ENCODE peak calls at places on chromosome 1, in four cellular contexts. C is hepatocyte, S is PC-3, V is keratinocyte. J is an unnamed sample.

GRCh38 chr1:224632921-224633321 is 16.8 kb downstream of the CNIH3 start:
- DNase-seq in C (no peak), S (peak), V (no peak), J (no peak)

GRCh38 chr1:9685833-9686232 is 34.3 kb downstream of the PIK3CD start:
- DNase-seq in C (no peak), S (no peak), V (no peak), J (no peak)

GRCh38 chr1:55081188-55081904 is 42.0 kb downstream of the PCSK9 start:
- DNase-seq in C (no peak), S (peak), V (peak), J (no peak)

GRCh38 chr1:62068302-62068936 is 126.2 kb upstream of the L1TD1 start:
- DNase-seq in C (no peak), S (no peak), V (no peak), J (no peak)

GRCh38 chr1:112247036-112247597 is 148.9 kb upstream of the CTTNBP2NL start:
- DNase-seq in C (no peak), S (no peak), V (no peak), J (no peak)

GRCh38 chr1:193358419-193358818 is 172.0 kb upstream of the B3GALT2 start:
- DNase-seq in C (no peak), S (no peak), V (no peak), J (no peak)

GRCh38 chr1:73205294-73205973 is 923.1 kb upstream of the NEGR1 start:
- DNase-seq in C (no peak), S (peak), V (no peak), J (no peak)

GRCh38 chr1:29820401-29820800 is 584.1 kb downstream of the PTPRU start:
- DNase-seq in C (no peak), S (no peak), V (no peak), J (no peak)

GRCh38 chr1:228685081-228685480 is 50.2 kb upstream of the RHOU start:
- DNase-seq in C (no peak), S (no peak), V (no peak), J (no peak)

GRCh38 chr1:109792056-109792831 is 28.5 kb upstream of the EPS8L3 start:
- DNase-seq in C (peak), S (peak), V (no peak), J (peak)

GRCh38 chr1:224503161-224504118 is 68.8 kb upstream of the WDR26 start:
- DNase-seq in C (peak), S (peak), V (peak), J (peak)

GRCh38 chr1:46552357-46553237 is 1.1 kb upstream of the KNCN start:
- DNase-seq in C (no peak), S (no peak), V (no peak), J (peak)

GRCh38 chr1:234562336-234562735 is 47.6 kb downstream of the IRF2BP2 start:
- DNase-seq in C (no peak), S (no peak), V (no peak), J (no peak)

GRCh38 chr1:201916649-201917249 is 28.1 kb downstream of the SHISA4 start:
- DNase-seq in C (peak), S (peak), V (no peak), J (peak)

GRCh38 chr1:231070758-231071443 is 30.8 kb upstream of the FAM89A start:
- DNase-seq in C (no peak), S (no peak), V (no peak), J (no peak)

GRCh38 chr1:111553199-111553598 is 49.8 kb upstream of the ADORA3 start:
- DNase-seq in C (no peak), S (peak), V (peak), J (peak)

GRCh38 chr1:15424146-15424667 is 14.0 kb upstream of the CTRC start:
- DNase-seq in C (peak), S (no peak), V (no peak), J (peak)

GRCh38 chr1:1358433-1359201 is at the start of gene MXRA8:
- DNase-seq in C (peak), S (no peak), V (no peak), J (peak)

GRCh38 chr1:54200519-54200997 is 591 bp downstream of the MRPL37 start:
- DNase-seq in C (no peak), S (no peak), V (no peak), J (no peak)

DNA sequence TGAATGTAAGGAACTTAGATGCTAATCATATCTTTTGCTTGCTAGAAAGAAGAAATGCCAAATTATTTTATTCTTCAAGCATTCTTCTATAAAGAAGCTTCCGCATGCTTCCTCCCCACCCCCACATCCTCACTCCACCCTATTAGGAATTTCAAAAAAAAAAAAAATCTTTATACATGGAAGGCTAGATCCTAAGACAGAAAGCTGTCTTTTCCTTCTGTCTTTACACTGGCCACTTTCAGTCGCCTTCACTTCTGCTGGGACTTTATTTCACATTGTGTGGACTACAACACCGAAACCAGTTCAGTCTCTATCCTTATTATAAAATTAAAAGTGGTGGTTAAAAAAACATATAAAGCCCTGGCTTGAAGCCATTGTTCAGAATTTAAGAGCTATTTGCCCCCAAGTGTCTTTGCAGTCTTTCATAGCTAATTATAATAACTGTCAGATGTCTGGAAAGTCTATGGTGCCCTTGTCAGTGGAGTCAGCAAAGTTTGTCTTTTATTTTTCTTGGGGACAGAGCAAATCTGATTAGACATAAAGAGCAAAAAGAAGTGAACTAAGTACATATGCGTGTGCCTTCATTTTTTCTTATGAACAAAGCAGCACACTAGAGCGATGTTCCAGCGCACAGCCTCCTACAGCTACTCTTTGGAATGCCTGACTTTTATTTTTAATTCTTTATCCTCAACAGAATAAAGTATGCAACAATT is 297.7 kb downstream of the PTPRC start:
- DNase-seq in C (peak), S (no peak), V (no peak), J (peak)
- H2AFZ ChIP-seq in C (peak), S (peak), V (peak), J (peak)

GRCh38 chr1:198903203-198903602 is 264.4 kb downstream of the PTPRC start:
- DNase-seq in C (peak), S (no peak), V (no peak), J (peak)
- H2AFZ ChIP-seq in C (no peak), S (no peak), V (no peak), J (no peak)

GRCh38 chr1:214698589-214698988 is 95.6 kb downstream of the CENPF start:
- DNase-seq in C (no peak), S (peak), V (no peak), J (no peak)
- H2AFZ ChIP-seq in C (no peak), S (no peak), V (no peak), J (no peak)

GRCh38 chr1:64967381-64967780 is 1.0 kb upstream of the JAK1 start:
- DNase-seq in C (no peak), S (no peak), V (no peak), J (peak)

GRCh38 chr1:64966158-64966963 is at the start of gene JAK1:
- DNase-seq in C (peak), S (peak), V (no peak), J (peak)

GRCh38 chr1:64963466-64963865 is 2.9 kb downstream of the JAK1 start:
- DNase-seq in C (no peak), S (no peak), V (no peak), J (no peak)

GRCh38 chr1:64962447-64962846 is 3.9 kb downstream of the JAK1 start:
- DNase-seq in C (no peak), S (no peak), V (no peak), J (peak)

DNA sequence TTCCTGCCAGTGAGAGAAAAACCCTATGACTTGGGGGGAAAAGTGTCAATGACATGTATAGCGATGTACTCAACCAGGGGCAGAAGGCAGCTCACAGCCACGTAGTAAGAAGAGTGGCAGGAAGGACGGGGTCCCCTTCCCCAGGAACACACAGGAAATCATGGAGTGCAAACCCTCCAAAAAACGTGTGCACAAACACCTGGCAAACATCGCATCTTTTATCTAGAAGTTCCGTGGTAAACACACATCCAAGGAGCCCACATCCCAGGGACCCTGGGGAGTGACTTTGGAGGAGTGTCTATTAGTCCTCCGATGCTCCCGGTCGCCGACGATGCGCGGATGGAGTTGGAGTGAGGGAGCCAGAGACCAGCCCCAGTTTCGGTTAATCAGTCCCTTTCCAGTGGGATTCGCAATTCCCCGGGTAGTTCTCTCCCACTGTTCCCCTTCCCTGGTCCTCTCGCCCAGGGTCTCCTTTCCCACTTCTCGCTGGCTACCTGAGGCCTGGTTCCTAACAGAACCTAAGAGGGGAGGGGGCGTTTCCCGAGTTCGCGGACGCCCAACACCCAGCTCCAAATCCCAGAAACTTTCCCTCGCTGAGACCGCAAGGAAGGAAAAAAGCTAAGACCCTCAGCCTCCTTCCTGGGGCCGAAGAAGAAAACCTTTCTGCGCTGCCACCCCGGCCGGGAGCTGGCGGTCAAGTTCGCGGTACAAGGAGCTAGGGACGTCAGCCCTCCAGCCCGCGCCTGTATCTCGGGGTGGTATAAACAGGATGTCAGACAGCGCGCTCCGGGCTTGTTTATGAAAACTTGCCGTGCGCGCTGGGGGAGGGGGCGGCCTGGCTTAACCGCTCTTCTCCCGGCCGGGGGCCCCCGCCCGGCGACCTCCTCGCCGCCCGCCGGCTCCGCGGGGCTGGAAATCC is 851 bp downstream of the JAK1 start:
- DNase-seq in C (peak), S (peak), V (no peak), J (peak)
- H2AFZ ChIP-seq in C (peak), S (no peak), V (peak), J (peak)

DNA sequence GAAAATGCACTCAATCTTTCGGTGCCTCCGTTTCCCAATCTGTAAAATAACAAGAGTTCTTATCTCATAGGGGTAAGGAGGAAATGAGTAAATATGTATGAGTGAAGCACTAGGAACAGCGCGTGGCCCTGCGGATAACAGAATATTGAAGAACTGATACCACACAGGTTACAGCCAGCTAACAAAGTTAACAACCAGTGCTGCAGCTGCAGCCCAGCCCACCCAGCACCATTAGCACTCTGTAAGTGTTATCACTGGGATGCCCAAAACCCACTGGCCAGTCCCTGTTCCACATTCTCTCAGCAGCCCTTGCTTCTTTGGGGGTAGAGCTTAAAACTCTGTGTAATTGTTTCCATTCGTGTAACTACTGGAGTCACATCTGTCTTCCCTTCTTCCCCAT is 89.5 kb downstream of the VWA5B1 start:
- DNase-seq in C (no peak), S (no peak), V (no peak), J (peak)
- H2AFZ ChIP-seq in C (no peak), S (no peak), V (no peak), J (no peak)

GRCh38 chr1:59043796-59044195 is 253.1 kb upstream of the FGGY start:
- DNase-seq in C (peak), S (peak), V (no peak), J (peak)
- H2AFZ ChIP-seq in C (no peak), S (no peak), V (no peak), J (peak)

GRCh38 chr1:200243042-200243437 is 166.8 kb downstream of the ZNF281 start:
- DNase-seq in C (peak), S (no peak), V (no peak), J (no peak)
- H2AFZ ChIP-seq in C (peak), S (no peak), V (no peak), J (no peak)

GRCh38 chr1:80054129-80054528 is 1047.6 kb upstream of the ADGRL4 start:
- DNase-seq in C (peak), S (peak), V (peak), J (no peak)
- H2AFZ ChIP-seq in C (no peak), S (peak), V (no peak), J (no peak)

GRCh38 chr1:204580862-204581261 is 64.7 kb downstream of the MDM4 start:
- DNase-seq in C (no peak), S (no peak), V (no peak), J (no peak)
- H2AFZ ChIP-seq in C (no peak), S (no peak), V (no peak), J (no peak)

GRCh38 chr1:27597511-27598216 is 6.3 kb downstream of the AHDC1 start:
- DNase-seq in C (no peak), S (no peak), V (no peak), J (peak)
- H2AFZ ChIP-seq in C (no peak), S (no peak), V (no peak), J (no peak)

J was measured in osteoblast.